ENCODE peak calls at places on chromosomes 13 and 19, in five cellular contexts. I is HCT116, O is mammary epithelial cell, T is endodermal cell, G is D721Med. A is an unnamed sample.

GRCh38 chr19:43809762-43810696 is 7.8 kb upstream of the LYPD5 start:
- DNase-seq in I (peak), O (peak), T (no peak), G (no peak), A (no peak)

GRCh38 chr13:103694033-103694432 is 627.8 kb upstream of the SLC10A2 start:
- DNase-seq in I (no peak), O (no peak), T (peak), G (no peak), A (no peak)

GRCh38 chr19:10566658-10567410 is 1.0 kb upstream of the KRI1 start:
- DNase-seq in I (no peak), O (no peak), T (peak), G (no peak), A (no peak)

GRCh38 chr19:17513801-17514200 is 2.4 kb downstream of the PGLS start:
- DNase-seq in I (no peak), O (peak), T (no peak), G (no peak), A (no peak)

GRCh38 chr13:41995946-41996345 is 35.0 kb upstream of the VWA8 start:
- DNase-seq in I (no peak), O (peak), T (no peak), G (no peak), A (peak)

GRCh38 chr13:44068737-44069136 is 189.0 kb downstream of the LACC1 start:
- DNase-seq in I (peak), O (peak), T (no peak), G (no peak), A (peak)

GRCh38 chr13:85806553-85807175 is 7.4 kb upstream of the SLITRK6 start:
- DNase-seq in I (peak), O (peak), T (no peak), G (no peak), A (no peak)

GRCh38 chr19:33813391-33814101 is 16.9 kb downstream of the KCTD15 start:
- DNase-seq in I (no peak), O (no peak), T (peak), G (peak), A (no peak)

GRCh38 chr13:96229356-96229755 is 139.4 kb downstream of the HS6ST3 start:
- DNase-seq in I (peak), O (peak), T (peak), G (no peak), A (no peak)

GRCh38 chr13:74794582-74794981 is 660.4 kb upstream of the KLF12 start:
- DNase-seq in I (no peak), O (no peak), T (no peak), G (no peak), A (no peak)

GRCh38 chr13:40599722-40600121 is 66.7 kb downstream of the FOXO1 start:
- DNase-seq in I (no peak), O (no peak), T (no peak), G (no peak), A (no peak)

GRCh38 chr19:44585371-44586141 is 27.8 kb upstream of the IGSF23 start:
- DNase-seq in I (no peak), O (peak), T (no peak), G (no peak), A (no peak)

GRCh38 chr19:33687761-33688656 is 66.3 kb downstream of the CHST8 start:
- DNase-seq in I (no peak), O (no peak), T (no peak), G (peak), A (no peak)

GRCh38 chr13:51923983-51924539 is 62.3 kb downstream of the CCDC70 start:
- DNase-seq in I (peak), O (no peak), T (peak), G (no peak), A (no peak)
- TF ChIP-seq CTCF in I (peak), O (peak), T (peak), G (no peak), A (peak)

GRCh38 chr19:23440791-23441190 is 45.5 kb upstream of the ZNF91 start:
- DNase-seq in I (no peak), O (no peak), T (peak), G (no peak), A (no peak)
- TF ChIP-seq CTCF in I (peak), O (peak), T (peak), G (no peak), A (peak)

DNA sequence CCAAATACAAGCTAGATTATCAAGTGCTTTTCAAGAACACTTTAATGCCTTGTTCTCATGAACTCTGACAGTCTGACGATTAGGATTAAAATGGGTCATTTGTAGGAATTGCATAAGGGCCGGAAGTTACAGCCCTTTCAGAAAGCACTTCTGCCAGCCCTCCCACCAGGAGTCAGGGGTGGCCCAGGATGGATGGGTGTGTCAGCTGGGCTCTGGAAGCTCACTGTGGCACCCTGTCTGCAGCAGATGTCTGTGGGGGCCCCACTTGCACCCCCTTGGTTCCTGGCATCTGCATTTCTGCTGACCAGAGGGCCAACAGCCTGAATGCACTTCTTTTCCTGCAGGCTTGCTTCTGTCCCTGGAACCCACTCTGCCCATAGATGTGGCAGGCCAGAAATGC is 712.6 kb downstream of the UQCRFS1 start:
- DNase-seq in I (no peak), O (no peak), T (no peak), G (no peak), A (no peak)
- TF ChIP-seq CTCF in I (no peak), O (no peak), T (no peak), G (no peak), A (no peak)

GRCh38 chr13:46296920-46297319 is 85.2 kb downstream of the LRRC63 start:
- DNase-seq in I (peak), O (peak), T (no peak), G (no peak), A (peak)
- TF ChIP-seq CTCF in I (no peak), O (no peak), T (no peak), G (no peak), A (no peak)

GRCh38 chr19:6674868-6675305 is 4.9 kb upstream of the TNFSF14 start:
- DNase-seq in I (no peak), O (peak), T (peak), G (no peak), A (no peak)
- TF ChIP-seq CTCF in I (no peak), O (no peak), T (no peak), G (no peak), A (peak)

GRCh38 chr19:42246869-42247630 is 4.6 kb upstream of the GSK3A start:
- DNase-seq in I (no peak), O (no peak), T (no peak), G (no peak), A (no peak)

GRCh38 chr19:42244452-42245220 is 2.2 kb upstream of the GSK3A start:
- DNase-seq in I (peak), O (peak), T (peak), G (peak), A (peak)

GRCh38 chr19:42248270-42249148 is 6.1 kb upstream of the GSK3A start:
- DNase-seq in I (no peak), O (no peak), T (no peak), G (no peak), A (no peak)

GRCh38 chr19:42247631-42248199 is 5.3 kb upstream of the GSK3A start:
- DNase-seq in I (no peak), O (no peak), T (no peak), G (no peak), A (no peak)

DNA sequence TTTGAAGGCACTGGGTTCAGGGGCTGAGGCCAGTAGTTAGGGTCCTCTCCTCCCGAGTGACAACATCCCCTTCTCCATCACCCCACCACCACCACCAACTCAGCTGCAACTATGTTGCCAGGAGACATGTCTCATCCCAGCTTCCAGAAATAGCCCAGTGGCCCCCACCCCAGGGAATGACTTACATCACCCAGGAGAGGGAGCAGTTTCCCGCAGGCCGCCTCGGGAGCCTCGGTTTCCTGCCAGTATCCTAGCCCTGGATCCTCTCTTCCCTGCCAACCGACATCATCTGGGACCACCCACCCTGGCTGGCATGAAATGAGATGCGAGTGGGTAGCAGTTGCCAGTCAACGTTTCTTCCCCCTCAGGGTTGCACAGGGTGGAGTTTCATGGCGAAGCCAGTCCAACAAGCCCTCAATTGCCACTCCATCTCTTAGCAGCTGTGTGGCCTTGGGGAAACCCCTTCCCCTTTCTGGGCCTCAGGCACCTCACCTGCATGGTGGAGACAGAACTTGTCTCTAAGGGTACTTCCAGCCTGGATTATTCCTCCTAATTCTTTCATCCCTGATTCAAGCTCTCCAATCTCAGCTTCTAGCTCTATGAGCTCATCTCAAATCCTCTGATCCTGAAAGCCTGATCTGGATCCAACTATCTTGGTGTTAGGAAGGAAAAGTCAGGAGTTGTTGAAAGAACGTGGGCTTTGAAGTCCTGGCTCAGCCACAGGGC is 3.9 kb upstream of the GSK3A start:
- DNase-seq in I (no peak), O (peak), T (peak), G (no peak), A (no peak)
- TF ChIP-seq CTCF in I (peak), O (peak), T (peak), G (peak), A (peak)

GRCh38 chr13:50387124-50387581 is 371.9 kb downstream of the KCNRG start:
- DNase-seq in I (no peak), O (no peak), T (peak), G (no peak), A (no peak)
- TF ChIP-seq CTCF in I (peak), O (no peak), T (peak), G (peak), A (peak)

A was measured in foreskin keratinocyte.